ENCODE peak calls at places on chromosomes 12 and 14, in six cellular contexts. D, N, L, Q, U and K are unnamed samples.

GRCh38 chr14:59252772-59253500 is 64.5 kb downstream of the DAAM1 start:
- DNase-seq in D (no peak), N (no peak), L (no peak), Q (no peak), U (no peak), K (no peak)

GRCh38 chr12:11656550-11656949 is 7.1 kb downstream of the ETV6 start:
- DNase-seq in D (no peak), N (no peak), L (no peak), Q (no peak), U (no peak), K (no peak)

GRCh38 chr14:57462551-57462950 is 31.1 kb downstream of the CCDC198 start:
- DNase-seq in D (no peak), N (no peak), L (no peak), Q (no peak), U (no peak), K (no peak)

GRCh38 chr14:87483651-87484260 is 509.2 kb downstream of the GALC start:
- DNase-seq in D (peak; percentile 6), N (no peak), L (no peak), Q (no peak), U (peak; percentile 71), K (peak; percentile 49)

GRCh38 chr12:78916845-78917480 is 52.4 kb downstream of the SYT1 start:
- DNase-seq in D (no peak), N (no peak), L (no peak), Q (no peak), U (peak; percentile 29), K (no peak)

GRCh38 chr12:39464976-39465375 is 22.1 kb upstream of the KIF21A start:
- DNase-seq in D (no peak), N (no peak), L (no peak), Q (no peak), U (no peak), K (no peak)

GRCh38 chr12:102301547-102301946 is 103.9 kb upstream of the PMCH start:
- DNase-seq in D (no peak), N (no peak), L (no peak), Q (no peak), U (no peak), K (no peak)

GRCh38 chr12:92619730-92620684 is 82.8 kb upstream of the PLEKHG7 start:
- DNase-seq in D (no peak), N (no peak), L (no peak), Q (no peak), U (no peak), K (no peak)

GRCh38 chr12:124463341-124463861 is 104.0 kb downstream of the NCOR2 start:
- DNase-seq in D (no peak), N (no peak), L (peak; percentile 44), Q (no peak), U (no peak), K (no peak)

GRCh38 chr12:8011331-8011730 is 21.2 kb upstream of the FOXJ2 start:
- DNase-seq in D (no peak), N (no peak), L (no peak), Q (no peak), U (peak; percentile 51), K (no peak)

GRCh38 chr12:12560587-12561304 is 1.9 kb downstream of the DUSP16 start:
- DNase-seq in D (no peak), N (no peak), L (no peak), Q (peak; percentile 36), U (peak; percentile 78), K (no peak)

GRCh38 chr12:132218915-132219314 is 74.7 kb downstream of the NOC4L start:
- DNase-seq in D (no peak), N (no peak), L (no peak), Q (no peak), U (no peak), K (no peak)

GRCh38 chr14:55097894-55098560 is 31.0 kb upstream of the LGALS3 start:
- DNase-seq in D (no peak), N (no peak), L (no peak), Q (no peak), U (no peak), K (no peak)

GRCh38 chr12:106431839-106432411 is 74.4 kb downstream of the POLR3B start:
- DNase-seq in D (no peak), N (no peak), L (no peak), Q (no peak), U (no peak), K (no peak)

GRCh38 chr14:68308695-68309094 is 484.2 kb downstream of the ZFP36L1 start:
- DNase-seq in D (no peak), N (no peak), L (no peak), Q (no peak), U (no peak), K (no peak)

GRCh38 chr14:38856798-38857197 is 246.2 kb downstream of the SEC23A start:
- DNase-seq in D (no peak), N (no peak), L (no peak), Q (no peak), U (no peak), K (no peak)

GRCh38 chr14:42057176-42057575 is 450.5 kb downstream of the LRFN5 start:
- DNase-seq in D (no peak), N (no peak), L (no peak), Q (no peak), U (no peak), K (no peak)

GRCh38 chr12:129423041-129423580 is 480.7 kb downstream of the TMEM132D start:
- DNase-seq in D (no peak), N (no peak), L (no peak), Q (no peak), U (no peak), K (no peak)

GRCh38 chr12:133204264-133204603 is 22.9 kb downstream of the ZNF268 start:
- DNase-seq in D (no peak), N (no peak), L (no peak), Q (no peak), U (no peak), K (no peak)

DNA sequence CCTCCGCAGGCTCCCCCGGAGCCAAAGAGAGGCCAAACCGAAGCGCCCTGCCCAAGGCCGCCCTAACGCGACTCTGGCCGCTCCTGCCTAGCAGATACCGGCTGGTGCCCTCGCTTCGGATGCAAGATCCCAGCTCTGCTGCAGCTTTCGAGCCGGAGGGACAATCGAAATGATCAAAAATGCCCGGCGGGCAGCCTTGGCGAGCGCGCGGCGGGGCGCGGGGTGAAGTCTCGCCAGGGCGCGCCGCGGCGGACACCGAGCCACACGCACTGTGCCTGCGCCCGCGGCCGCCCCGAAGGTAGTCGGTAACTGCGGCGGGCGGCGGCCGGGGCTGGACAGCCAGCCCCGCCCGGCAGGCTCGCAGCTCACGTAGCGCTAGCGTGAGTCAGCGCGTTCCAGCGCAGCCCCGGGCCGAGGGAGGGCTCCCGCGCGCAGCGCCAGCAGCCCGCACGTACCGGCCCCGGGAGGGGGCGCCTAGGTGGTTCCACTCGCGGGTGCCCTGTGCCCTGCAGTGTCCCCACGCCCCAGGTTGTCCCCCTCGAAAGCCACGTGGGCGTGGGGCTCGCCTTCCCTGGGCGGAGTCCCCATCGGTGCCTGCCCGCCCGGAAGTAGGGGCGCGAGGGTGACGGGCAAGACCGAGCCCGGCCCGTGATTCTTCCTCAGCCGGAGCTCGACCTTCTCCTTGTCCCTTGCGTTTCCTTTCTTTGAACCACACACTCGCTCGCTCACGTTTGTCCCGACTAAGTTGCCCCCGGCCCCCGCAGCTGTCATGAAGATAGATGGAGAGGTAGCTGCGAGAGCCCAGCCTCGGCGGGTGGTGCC is 109.3 kb upstream of the EGLN3 start:
- DNase-seq in D (no peak), N (peak; percentile 33), L (peak; percentile 89), Q (peak; percentile 82), U (no peak), K (no peak)
- TF ChIP-seq CTCF in D (peak; percentile 17), N (no peak), L (no peak), Q (peak; percentile 40), U (peak; percentile 54), K (peak; percentile 30)

GRCh38 chr12:117643971-117644370 is 282.5 kb upstream of the NOS1 start:
- DNase-seq in D (no peak), N (no peak), L (no peak), Q (no peak), U (no peak), K (no peak)
- TF ChIP-seq CTCF in D (no peak), N (no peak), L (no peak), Q (no peak), U (no peak), K (no peak)

DNA sequence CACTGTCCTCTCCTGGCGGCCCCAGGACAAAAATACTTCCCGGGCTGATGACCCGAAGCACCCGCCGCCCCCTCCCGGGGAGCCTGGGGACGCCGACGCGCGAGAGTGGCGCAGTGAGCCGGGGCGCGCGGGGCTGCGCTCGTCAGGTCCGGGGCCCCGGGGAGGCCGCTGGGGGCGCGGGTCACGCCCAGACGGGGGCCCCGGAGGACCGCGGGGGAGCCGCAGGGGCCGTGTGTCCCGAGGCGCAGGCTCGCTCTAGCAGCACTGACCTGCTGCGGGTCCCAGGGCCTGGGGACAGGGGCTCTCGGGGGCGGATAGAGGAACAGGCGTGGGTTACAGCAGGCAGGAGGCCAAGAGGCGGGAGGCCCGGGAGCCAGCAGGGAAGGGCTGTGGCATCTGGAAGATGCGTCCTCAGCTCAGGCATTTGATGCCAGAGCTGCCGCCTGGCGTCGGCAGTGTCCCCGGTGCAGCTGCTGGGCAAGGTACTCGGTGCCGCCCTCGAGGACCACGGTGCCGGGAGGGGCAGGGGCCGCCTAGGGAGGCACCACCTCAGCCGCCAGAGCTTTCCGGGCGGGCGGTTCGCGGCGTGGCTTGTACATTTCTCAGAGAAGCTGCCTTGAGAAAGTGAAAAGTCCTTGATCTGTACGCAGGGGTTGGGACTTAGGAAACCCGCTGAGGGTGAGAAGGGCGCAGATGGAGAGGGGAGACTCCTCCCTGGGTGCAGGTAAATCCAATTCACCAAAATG is 1.2 kb downstream of the WNT5B start:
- DNase-seq in D (no peak), N (no peak), L (peak; percentile 69), Q (peak; percentile 31), U (no peak), K (no peak)
- TF ChIP-seq CTCF in D (no peak), N (no peak), L (no peak), Q (peak; percentile 11), U (peak; percentile 33), K (peak; percentile 1)

DNA sequence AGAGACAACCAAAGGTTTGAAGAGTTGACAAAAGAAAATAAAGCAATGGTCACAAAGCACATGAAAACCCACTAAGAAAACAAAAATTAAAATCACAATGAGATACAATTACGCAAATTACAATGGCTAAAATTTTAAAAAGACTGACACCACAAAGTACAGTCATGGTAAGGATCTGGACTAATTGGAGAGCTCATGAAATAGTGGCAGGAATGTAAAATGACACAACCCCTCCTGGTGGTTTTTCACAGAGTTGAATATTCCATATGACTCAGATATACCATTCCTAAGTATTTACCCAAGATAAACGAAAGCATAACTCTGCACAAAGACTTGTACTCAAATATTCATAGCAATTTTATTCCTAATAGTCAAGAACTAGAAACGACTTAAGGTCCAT is 65.9 kb downstream of the NOVA1 start:
- DNase-seq in D (no peak), N (no peak), L (no peak), Q (no peak), U (peak; percentile 44), K (no peak)
- TF ChIP-seq CTCF in D (no peak), N (no peak), L (no peak), Q (no peak), U (peak; percentile 65), K (peak; percentile 64)